ENCODE peak calls at places on chromosomes 16 and 17, in eight cellular contexts. Q is GM12865, K is tibial artery, T is NB4, D is dorsolateral prefrontal cortex, W is progenitor cell of endocrine pancreas, E is left ventricle myocardium inferior, U is tibial nerve. F is an unnamed sample.

GRCh38 chr16:31008154-31008950 is 2.1 kb downstream of the STX1B start:
- DNase-seq in W (no peak), U (no peak), K (no peak), D (no peak), T (no peak), Q (no peak), E (no peak), F (peak)

GRCh38 chr17:49557204-49558024 is 18.3 kb upstream of the NXPH3 start:
- DNase-seq in U (no peak), D (no peak), T (peak), E (no peak), K (no peak), W (no peak), Q (peak), F (peak)

GRCh38 chr17:57998234-57998746 is 8.8 kb downstream of the SRSF1 start:
- DNase-seq in T (no peak), U (no peak), K (no peak), Q (no peak), W (no peak), D (no peak), E (no peak), F (no peak)

GRCh38 chr16:86383488-86384262 is 126.7 kb upstream of the FOXF1 start:
- DNase-seq in Q (no peak), W (no peak), K (peak), D (no peak), T (peak), U (no peak), E (no peak), F (peak)

GRCh38 chr17:76545918-76546555 is 6.2 kb downstream of the PRCD start:
- DNase-seq in K (no peak), U (no peak), E (peak), D (no peak), W (no peak), T (no peak), Q (no peak), F (no peak)

GRCh38 chr16:4240624-4241023 is 1.3 kb downstream of the SRL start:
- DNase-seq in D (no peak), Q (no peak), U (no peak), K (no peak), E (peak), T (no peak), W (no peak), F (no peak)

GRCh38 chr17:58329808-58330543 is 1.4 kb upstream of the TSPOAP1 start:
- DNase-seq in U (no peak), Q (peak), K (no peak), E (no peak), T (peak), D (no peak), W (no peak), F (no peak)

GRCh38 chr17:78826426-78826825 is 14.2 kb downstream of the USP36 start:
- DNase-seq in E (no peak), W (no peak), Q (no peak), K (no peak), T (no peak), D (no peak), U (no peak), F (no peak)

GRCh38 chr17:40772101-40772500 is at the start of gene KRT26:
- DNase-seq in U (no peak), E (no peak), W (no peak), T (no peak), D (no peak), Q (no peak), K (no peak), F (no peak)

GRCh38 chr17:17663160-17664072 is 17.8 kb upstream of the RAI1 start:
- DNase-seq in T (peak), E (peak), D (peak), W (peak), U (no peak), K (no peak), Q (peak), F (peak)

GRCh38 chr17:18235743-18236256 is 10.4 kb downstream of the LLGL1 start:
- DNase-seq in U (no peak), T (no peak), W (no peak), K (no peak), D (no peak), Q (no peak), E (no peak), F (peak)

GRCh38 chr17:22286337-22287041 is 594.2 kb downstream of the KCNJ18 start:
- DNase-seq in U (no peak), K (no peak), E (no peak), W (no peak), Q (no peak), D (peak), T (no peak), F (no peak)

GRCh38 chr16:31305219-31305618 is 45.4 kb downstream of the ITGAM start:
- DNase-seq in U (no peak), K (no peak), D (no peak), Q (no peak), E (no peak), T (no peak), W (no peak), F (no peak)

GRCh38 chr16:30934827-30935557 is 11.6 kb downstream of the FBXL19 start:
- DNase-seq in U (no peak), E (no peak), W (no peak), K (peak), Q (peak), D (no peak), T (peak), F (peak)

GRCh38 chr16:73095885-73096341 is 48.0 kb upstream of the ZFHX3 start:
- DNase-seq in D (no peak), E (no peak), Q (no peak), W (no peak), T (no peak), K (no peak), U (no peak), F (no peak)

GRCh38 chr17:40510328-40510648 is 8.9 kb upstream of the TNS4 start:
- DNase-seq in W (no peak), T (no peak), K (no peak), Q (no peak), D (no peak), E (no peak), U (no peak), F (no peak)

GRCh38 chr16:48383204-48383876 is 1.9 kb downstream of the SIAH1 start:
- DNase-seq in W (no peak), E (no peak), U (no peak), D (no peak), K (no peak), Q (no peak), T (no peak), F (no peak)

GRCh38 chr17:83096401-83097220 is 17.2 kb downstream of the METRNL start:
- DNase-seq in T (no peak), E (no peak), U (no peak), D (no peak), W (no peak), K (no peak), Q (no peak), F (no peak)

GRCh38 chr16:85729452-85729851 is 21.4 kb downstream of the C16orf74 start:
- DNase-seq in W (no peak), T (no peak), U (no peak), E (no peak), Q (no peak), D (no peak), K (no peak), F (no peak)

GRCh38 chr17:7833795-7834553 is at the start of gene KDM6B:
- DNase-seq in W (peak), D (peak), U (peak), T (peak), Q (peak), E (peak), K (peak), F (peak)

GRCh38 chr17:59783221-59784016 is 76.0 kb downstream of the VMP1 start:
- DNase-seq in T (peak), U (no peak), D (no peak), Q (no peak), W (no peak), E (no peak), K (no peak), F (peak)

GRCh38 chr16:69404275-69404805 is 18.5 kb upstream of the TERF2 start:
- DNase-seq in W (no peak), E (no peak), U (no peak), Q (no peak), D (peak), K (no peak), T (no peak), F (peak)

GRCh38 chr17:79798296-79799173 is 1.7 kb upstream of the CBX8 start:
- DNase-seq in W (no peak), K (no peak), E (no peak), Q (no peak), U (no peak), D (no peak), T (peak), F (no peak)

GRCh38 chr16:13120557-13120956 is 219.2 kb downstream of the SHISA9 start:
- DNase-seq in Q (no peak), U (no peak), D (no peak), K (no peak), W (no peak), T (no peak), E (no peak), F (no peak)

GRCh38 chr17:63477471-63478440 is 895 bp downstream of the ACE start:
- DNase-seq in D (no peak), T (peak), W (no peak), K (no peak), Q (no peak), E (no peak), U (no peak), F (no peak)

GRCh38 chr17:36652716-36653115 is 51.3 kb downstream of the MRM1 start:
- DNase-seq in Q (no peak), T (no peak), W (no peak), D (no peak), U (no peak), K (no peak), E (no peak), F (no peak)

GRCh38 chr16:71214771-71215381 is 15.6 kb downstream of the HYDIN start:
- DNase-seq in D (no peak), E (no peak), W (no peak), T (no peak), Q (peak), K (no peak), U (no peak), F (no peak)

GRCh38 chr17:8608001-8608400 is 22.5 kb downstream of the MYH10 start:
- DNase-seq in W (no peak), T (no peak), K (no peak), Q (no peak), U (no peak), E (no peak), D (no peak), F (no peak)

GRCh38 chr16:56594292-56594619 is 4.9 kb downstream of the MT3 start:
- DNase-seq in E (no peak), W (no peak), Q (no peak), D (no peak), K (no peak), T (no peak), U (no peak), F (no peak)

GRCh38 chr16:15576960-15577958 is 65.7 kb downstream of the MARF1 start:
- DNase-seq in E (no peak), Q (no peak), D (no peak), T (no peak), K (no peak), W (no peak), U (no peak), F (no peak)

GRCh38 chr17:78409191-78409621 is 30.8 kb downstream of the PGS1 start:
- DNase-seq in E (no peak), D (no peak), Q (no peak), W (no peak), U (no peak), K (no peak), T (no peak), F (no peak)

GRCh38 chr16:85573696-85574641 is 39.2 kb upstream of the GSE1 start:
- DNase-seq in E (peak), W (no peak), D (no peak), K (peak), T (no peak), Q (no peak), U (peak), F (no peak)

GRCh38 chr17:39926588-39927100 is 757 bp downstream of the ORMDL3 start:
- DNase-seq in U (no peak), D (no peak), W (peak), K (no peak), T (peak), E (peak), Q (peak), F (no peak)

GRCh38 chr17:77086433-77087010 is 54.2 kb upstream of the SEC14L1 start:
- DNase-seq in U (peak), K (peak), E (peak), W (peak), D (peak), Q (peak), T (peak), F (peak)

GRCh38 chr16:87375426-87376135 is 8.0 kb downstream of the FBXO31 start:
- DNase-seq in E (no peak), K (no peak), W (no peak), D (no peak), T (peak), U (no peak), Q (no peak), F (peak)

GRCh38 chr17:28372203-28372944 is 880 bp downstream of the SARM1 start:
- DNase-seq in Q (peak), K (no peak), E (peak), D (no peak), W (no peak), U (no peak), T (no peak), F (no peak)

GRCh38 chr17:68861602-68862001 is 93.6 kb downstream of the ABCA8 start:
- DNase-seq in D (no peak), W (no peak), K (no peak), T (no peak), Q (no peak), E (no peak), U (no peak), F (no peak)

GRCh38 chr16:82567203-82567602 is 59.6 kb upstream of the CDH13 start:
- DNase-seq in Q (no peak), E (no peak), D (no peak), W (no peak), U (no peak), K (no peak), T (no peak), F (no peak)

DNA sequence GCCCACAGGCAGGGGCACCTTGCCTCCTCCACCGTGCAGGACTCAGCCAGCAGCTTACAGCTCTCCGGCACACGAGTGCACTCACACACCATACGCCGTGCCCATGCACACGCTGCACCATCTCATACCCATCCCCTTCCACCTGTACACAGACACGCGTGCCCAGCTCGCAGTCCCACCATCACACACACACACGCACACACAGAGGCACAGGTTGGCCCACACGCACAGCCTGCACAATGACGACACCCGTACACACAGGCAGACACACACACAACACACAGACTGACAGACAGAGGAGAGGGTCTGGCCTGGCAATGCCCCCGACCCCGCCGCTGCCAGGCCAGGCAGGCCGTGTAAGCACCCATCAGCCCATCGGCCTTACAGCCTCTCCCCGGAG is 12.1 kb downstream of the CASKIN1 start:
- DNase-seq in Q (no peak), W (no peak), D (no peak), K (no peak), U (no peak), E (no peak), T (no peak), F (no peak)
- TF ChIP-seq CTCF in Q (no peak), W (no peak), D (no peak), K (no peak), U (no peak), E (no peak), T (no peak), F (no peak)

GRCh38 chr17:81519284-81520020 is 6.9 kb upstream of the ACTG1 start:
- DNase-seq in W (peak), E (no peak), U (no peak), D (no peak), Q (peak), T (no peak), K (no peak), F (no peak)
- TF ChIP-seq CTCF in W (peak), E (peak), U (peak), D (peak), Q (peak), T (no peak), K (peak), F (peak)

DNA sequence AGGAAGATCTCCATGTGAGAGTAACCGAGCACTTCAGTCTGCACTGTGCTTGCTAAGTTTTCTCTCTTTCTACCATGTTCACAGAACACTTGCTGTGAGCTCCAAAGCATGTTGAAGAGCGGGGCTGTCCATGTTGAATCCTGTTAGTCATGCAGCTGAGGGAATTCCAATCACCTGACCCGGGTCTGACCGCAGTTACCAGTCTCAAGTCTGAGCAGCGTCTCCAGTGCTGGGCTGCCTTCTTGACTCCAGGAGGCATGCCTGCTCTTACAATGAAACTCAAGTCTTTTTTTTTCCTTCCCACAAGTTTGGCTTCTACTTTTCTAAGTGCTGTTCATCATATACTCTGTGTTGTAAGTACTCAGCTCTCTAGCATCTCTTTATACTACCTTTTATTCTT is 44.3 kb downstream of the HOXB1 start:
- DNase-seq in T (no peak), U (no peak), E (no peak), W (no peak), Q (peak), K (no peak), D (no peak), F (peak)
- TF ChIP-seq CTCF in T (no peak), U (no peak), E (no peak), W (no peak), Q (no peak), K (no peak), D (no peak), F (peak)

GRCh38 chr16:62067182-62067581 is 30.9 kb upstream of the CDH8 start:
- DNase-seq in Q (no peak), W (no peak), D (no peak), K (no peak), U (no peak), E (no peak), T (no peak), F (no peak)

GRCh38 chr16:62064173-62064572 is 27.9 kb upstream of the CDH8 start:
- DNase-seq in W (no peak), D (no peak), K (no peak), U (no peak), E (no peak), Q (no peak), T (no peak), F (no peak)

GRCh38 chr16:62067981-62068380 is 31.7 kb upstream of the CDH8 start:
- DNase-seq in T (no peak), Q (no peak), W (no peak), U (no peak), K (no peak), E (no peak), D (no peak), F (no peak)

GRCh38 chr16:62066747-62067146 is 30.5 kb upstream of the CDH8 start:
- DNase-seq in W (no peak), K (no peak), U (no peak), E (no peak), Q (no peak), D (no peak), T (no peak), F (no peak)

DNA sequence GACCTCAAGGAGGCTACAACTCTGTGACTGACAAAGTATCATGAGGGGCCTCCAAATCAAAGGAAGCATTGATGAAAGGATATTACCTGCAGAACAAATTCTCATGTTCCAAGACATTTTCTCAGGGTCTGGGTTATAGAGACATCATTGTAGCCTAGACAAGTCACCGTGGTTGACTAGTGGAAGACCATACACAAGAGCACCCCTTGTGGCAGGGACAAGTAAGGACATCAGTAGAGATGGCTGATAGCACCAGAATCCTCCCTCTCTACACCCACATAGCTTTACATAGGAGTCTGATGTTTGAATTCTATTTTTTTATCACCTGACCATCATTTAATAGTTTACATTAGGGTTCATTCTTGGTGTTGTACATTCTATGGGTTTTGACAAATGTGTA is 32.5 kb upstream of the CDH8 start:
- DNase-seq in E (no peak), W (no peak), K (no peak), Q (peak), U (no peak), D (no peak), T (peak), F (no peak)
- TF ChIP-seq CTCF in E (no peak), W (peak), K (no peak), Q (peak), U (no peak), D (peak), T (peak), F (no peak)

GRCh38 chr17:44083250-44083849 is 12.8 kb downstream of the G6PC3 start:
- DNase-seq in T (no peak), Q (peak), D (no peak), W (no peak), U (no peak), E (no peak), K (no peak), F (no peak)
- TF ChIP-seq CTCF in T (peak), Q (peak), D (no peak), W (no peak), U (no peak), E (peak), K (peak), F (peak)

DNA sequence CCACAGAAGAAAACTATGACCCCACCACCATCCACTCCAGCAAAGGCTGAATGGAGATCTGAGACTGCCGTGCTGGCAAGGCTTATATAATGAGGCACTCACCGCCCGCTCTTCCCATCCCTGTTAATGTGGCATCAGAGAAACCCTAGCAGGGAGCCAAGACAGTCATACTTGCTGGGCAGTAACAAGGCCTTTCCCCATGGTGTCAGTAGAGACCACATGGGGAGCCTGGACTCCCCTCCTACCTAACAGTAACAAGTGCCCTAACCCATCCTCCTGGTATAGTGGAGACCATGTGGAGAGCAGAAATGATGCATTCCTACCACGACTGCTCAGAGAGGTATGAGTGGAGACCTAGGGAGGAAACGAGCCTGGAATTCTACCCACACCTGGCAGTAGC is 235.2 kb downstream of the C16orf78 start:
- DNase-seq in Q (peak), W (no peak), T (peak), U (no peak), D (no peak), K (no peak), E (no peak), F (no peak)
- TF ChIP-seq CTCF in Q (peak), W (peak), T (peak), U (peak), D (peak), K (peak), E (peak), F (no peak)

DNA sequence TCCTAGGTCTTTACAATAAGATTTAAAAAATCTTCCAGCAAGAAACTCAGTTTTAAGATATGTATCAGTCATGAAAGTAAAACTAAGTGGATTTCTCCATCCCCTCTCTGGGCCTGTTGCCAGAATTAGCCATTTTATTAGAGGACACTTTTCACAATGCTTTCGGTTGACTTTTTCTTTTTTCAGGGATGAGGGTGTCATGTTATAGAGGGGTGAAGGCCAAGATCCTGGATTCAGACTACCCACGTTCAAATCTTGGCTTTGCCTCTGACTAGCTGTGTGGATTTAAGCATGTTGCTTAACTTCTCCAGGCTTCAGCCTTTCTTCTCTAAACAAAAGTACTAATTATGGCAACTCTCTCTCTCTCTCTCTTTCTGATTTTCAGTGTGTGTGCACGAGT is 111.7 kb upstream of the COX10 start:
- DNase-seq in D (no peak), U (no peak), W (no peak), E (no peak), K (no peak), Q (no peak), T (no peak), F (peak)
- TF ChIP-seq CTCF in D (no peak), U (no peak), W (no peak), E (no peak), K (no peak), Q (no peak), T (no peak), F (no peak)

F was measured in HFFc6.